ENCODE peak calls at places on chromosomes 16 and 17, in eight cellular contexts. A is body of pancreas; W is GM20000; X is CD4-positive, alpha-beta T cell; L is BE2C; V is foreskin fibroblast; O is GM12865; E is AG10803. U is an unnamed sample.

GRCh38 chr17:57463103-57463885 is 207.0 kb downstream of the MSI2 start:
- DNase-seq in L (no peak), W (peak), X (no peak), V (peak), E (peak), O (peak), A (no peak), U (peak)

GRCh38 chr17:60067871-60068270 is 10.8 kb downstream of the HEATR6 start:
- DNase-seq in W (no peak), A (no peak), O (no peak), E (no peak), X (no peak), L (no peak), V (no peak), U (no peak)

GRCh38 chr17:48542956-48543853 is 1.7 kb downstream of the HOXB2 start:
- DNase-seq in V (peak), O (peak), W (peak), L (no peak), E (no peak), A (no peak), X (peak), U (peak)

GRCh38 chr17:3770471-3770870 is 30.5 kb downstream of the ITGAE start:
- DNase-seq in V (no peak), W (peak), O (peak), E (no peak), A (no peak), L (no peak), X (no peak), U (peak)

GRCh38 chr16:50303605-50304466 is 37.5 kb downstream of the ADCY7 start:
- DNase-seq in A (no peak), V (no peak), E (peak), L (no peak), W (no peak), X (no peak), O (no peak), U (no peak)

GRCh38 chr16:17591655-17592405 is 121.1 kb upstream of the XYLT1 start:
- DNase-seq in X (no peak), E (no peak), V (peak), L (peak), O (no peak), A (no peak), W (no peak), U (peak)

GRCh38 chr17:59435238-59435637 is 103.8 kb downstream of the YPEL2 start:
- DNase-seq in O (peak), X (no peak), E (peak), A (no peak), L (no peak), V (peak), W (no peak), U (no peak)

GRCh38 chr16:14434860-14435259 is 195.2 kb downstream of the PARN start:
- DNase-seq in A (no peak), L (no peak), V (no peak), E (no peak), O (no peak), W (no peak), X (no peak), U (no peak)

GRCh38 chr16:86044241-86044671 is 145.3 kb downstream of the IRF8 start:
- DNase-seq in O (peak), E (peak), X (peak), L (peak), V (peak), W (peak), A (peak), U (peak)

GRCh38 chr17:66073384-66073783 is 118.5 kb downstream of the CEP112 start:
- DNase-seq in O (no peak), A (no peak), W (no peak), E (no peak), V (no peak), X (no peak), L (no peak), U (no peak)

GRCh38 chr16:67419931-67420330 is 3.7 kb upstream of the ZDHHC1 start:
- DNase-seq in V (no peak), O (no peak), L (no peak), X (no peak), E (no peak), A (no peak), W (no peak), U (no peak)

GRCh38 chr16:22302776-22303363 is 5.7 kb downstream of the POLR3E start:
- DNase-seq in X (no peak), O (no peak), E (no peak), A (no peak), L (no peak), W (no peak), V (no peak), U (no peak)

GRCh38 chr17:8073627-8074485 is 13.7 kb downstream of the ALOX12B start:
- DNase-seq in E (peak), X (peak), L (peak), W (peak), A (peak), O (peak), V (peak), U (peak)

GRCh38 chr16:22075776-22076175 is 16.6 kb upstream of the VWA3A start:
- DNase-seq in O (no peak), A (no peak), X (no peak), L (no peak), E (no peak), V (peak), W (no peak), U (no peak)

GRCh38 chr16:82631701-82632685 is 5.2 kb downstream of the CDH13 start:
- DNase-seq in E (peak), V (no peak), L (no peak), A (no peak), W (no peak), O (peak), X (no peak), U (peak)

GRCh38 chr17:67058036-67058435 is 13.7 kb downstream of the CACNG1 start:
- DNase-seq in E (no peak), A (no peak), V (no peak), L (no peak), X (no peak), O (no peak), W (no peak), U (no peak)

GRCh38 chr17:38881600-38882191 is 11.8 kb downstream of the LASP1 start:
- DNase-seq in O (peak), A (peak), V (peak), L (peak), X (no peak), W (no peak), E (peak), U (peak)

GRCh38 chr16:57807968-57808528 is 5.8 kb upstream of the KIFC3 start:
- DNase-seq in L (peak), X (peak), E (peak), V (peak), W (peak), O (peak), A (peak), U (peak)

GRCh38 chr16:30997000-30997886 is 12.2 kb downstream of the HSD3B7 start:
- DNase-seq in A (peak), L (peak), O (peak), X (peak), W (peak), E (peak), V (peak), U (peak)
- TF ChIP-seq CTCF in A (no peak), L (no peak), O (no peak), X (no peak), W (no peak), E (no peak), V (no peak), U (no peak)

GRCh38 chr16:55370762-55371482 is 46.9 kb downstream of the IRX6 start:
- DNase-seq in E (peak), V (peak), X (no peak), W (peak), L (peak), O (no peak), A (peak), U (peak)
- TF ChIP-seq CTCF in E (peak), V (peak), X (no peak), W (peak), L (peak), O (no peak), A (no peak), U (no peak)

DNA sequence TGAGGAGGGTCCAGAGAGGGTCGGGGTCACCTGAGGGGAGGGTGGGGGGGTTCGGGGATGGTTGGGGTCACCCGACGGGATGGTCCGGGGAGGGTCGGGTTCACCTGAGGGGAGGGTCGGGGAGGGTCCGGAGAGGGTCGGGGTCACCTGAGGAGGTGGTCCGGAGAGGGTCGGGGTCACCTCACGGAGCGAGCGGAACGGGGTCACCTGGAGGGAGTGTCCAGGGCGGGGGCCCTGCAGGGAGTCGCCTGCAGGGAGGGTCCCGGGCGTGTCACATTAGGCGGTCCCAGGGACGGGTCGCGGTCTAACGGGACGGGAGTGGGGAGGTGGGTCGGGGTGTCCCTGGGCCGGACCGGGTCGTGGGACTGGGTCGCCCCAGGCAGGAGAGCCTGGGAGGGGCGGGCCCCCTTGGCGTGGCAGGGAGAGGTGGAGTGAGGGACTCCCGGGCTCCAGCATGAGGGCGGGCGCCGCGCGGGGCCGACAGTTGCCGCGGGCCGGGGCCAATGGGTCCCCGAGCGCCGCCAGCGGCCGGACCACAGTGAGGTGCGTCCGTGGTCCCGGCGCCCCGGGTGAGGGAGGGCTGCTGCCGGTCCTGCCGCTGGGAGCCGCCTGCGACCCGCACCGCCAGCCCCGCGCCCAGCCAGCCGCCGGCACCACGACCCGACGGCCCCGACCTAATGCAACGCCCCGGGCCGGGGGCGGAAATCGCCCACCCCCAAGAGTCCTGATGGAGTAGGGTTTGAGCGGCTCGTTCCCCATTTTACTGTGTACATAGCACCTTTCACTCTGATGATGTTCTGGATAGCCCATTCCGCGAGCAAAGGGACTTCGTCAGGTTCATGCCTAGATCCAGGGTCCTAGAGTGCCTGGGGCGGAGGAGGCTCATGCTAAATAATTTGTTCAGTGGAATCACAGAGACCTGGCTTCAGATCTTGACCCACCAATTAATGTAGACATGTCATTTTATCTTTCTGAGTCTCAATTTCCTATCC is 1.2 kb upstream of the ABCA3 start:
- DNase-seq in X (no peak), W (no peak), V (no peak), E (no peak), L (no peak), O (peak), A (peak), U (no peak)
- TF ChIP-seq CTCF in X (no peak), W (no peak), V (no peak), E (no peak), L (no peak), O (no peak), A (no peak), U (no peak)

GRCh38 chr16:65122974-65123845 is 1.3 kb upstream of the CDH11 start:
- DNase-seq in L (peak), A (peak), V (peak), X (no peak), E (peak), O (no peak), W (no peak), U (no peak)

GRCh38 chr16:65122724-65122973 is 786 bp upstream of the CDH11 start:
- DNase-seq in W (no peak), A (no peak), V (no peak), L (no peak), O (no peak), E (no peak), X (no peak), U (no peak)

GRCh38 chr16:65123846-65124513 is 2.1 kb upstream of the CDH11 start:
- DNase-seq in A (no peak), W (no peak), E (no peak), X (no peak), V (no peak), L (no peak), O (peak), U (no peak)

GRCh38 chr16:65120811-65121721 is 797 bp downstream of the CDH11 start:
- DNase-seq in E (no peak), A (no peak), W (no peak), X (no peak), L (peak), O (no peak), V (peak), U (no peak)

GRCh38 chr16:65121870-65122723 is at the start of gene CDH11:
- DNase-seq in X (no peak), W (no peak), L (peak), A (peak), V (peak), E (peak), O (no peak), U (no peak)
- TF ChIP-seq CTCF in X (no peak), W (no peak), L (no peak), A (no peak), V (peak), E (peak), O (no peak), U (no peak)

DNA sequence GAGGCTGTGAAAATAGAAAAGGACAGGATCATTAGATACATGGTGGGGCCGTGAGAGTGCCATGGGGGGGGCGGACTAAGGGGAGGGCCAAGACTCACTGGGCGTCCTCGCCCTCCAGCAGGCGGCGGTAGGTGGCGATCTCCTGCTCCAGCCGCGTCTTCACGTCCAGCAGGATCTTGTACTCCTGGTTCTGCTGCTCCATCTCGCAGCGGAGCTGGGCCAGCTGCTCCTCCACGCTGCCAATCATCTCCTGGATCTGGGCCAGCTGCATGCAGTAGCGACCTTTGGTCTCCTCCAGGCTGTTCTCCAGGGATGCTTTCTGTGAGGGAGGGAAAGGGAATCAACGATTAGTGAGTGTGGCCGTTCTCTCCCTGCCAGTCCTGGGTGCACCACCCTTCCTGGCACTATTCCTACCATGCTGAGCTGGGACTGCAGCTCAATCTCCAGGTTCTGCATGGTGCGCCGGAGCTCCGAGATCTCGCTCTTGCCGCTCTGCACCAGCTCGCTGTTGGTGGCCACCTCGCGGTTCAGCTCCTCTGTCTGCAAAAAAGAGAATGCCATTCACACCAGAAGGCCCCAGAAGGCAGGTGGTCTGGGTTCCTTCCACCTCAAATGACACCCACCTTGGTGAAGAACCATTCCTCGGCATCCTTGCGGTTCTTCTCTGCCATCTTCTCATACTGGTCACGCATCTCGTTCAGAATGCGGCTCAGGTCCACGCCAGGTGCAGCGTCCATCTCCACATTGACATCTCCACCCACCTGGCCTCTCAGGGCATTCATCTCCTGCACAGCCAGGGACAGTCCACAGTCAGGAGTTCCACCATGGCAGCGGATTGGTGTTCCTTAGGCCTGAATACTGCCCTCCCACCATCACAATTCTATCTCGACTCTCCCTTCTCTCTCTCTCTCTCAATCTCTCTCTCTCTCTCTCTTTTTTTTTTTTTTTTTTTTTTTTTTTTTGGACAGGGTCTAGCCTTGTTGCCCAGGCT is 3.3 kb downstream of the KRT14 start:
- DNase-seq in W (no peak), L (peak), O (no peak), V (no peak), E (no peak), X (no peak), A (peak), U (no peak)
- TF ChIP-seq CTCF in W (no peak), L (peak), O (no peak), V (no peak), E (no peak), X (no peak), A (no peak), U (no peak)

GRCh38 chr16:87851601-87852000 is 17.7 kb downstream of the SLC7A5 start:
- DNase-seq in W (no peak), X (no peak), O (no peak), A (no peak), L (no peak), V (no peak), E (no peak), U (no peak)
- TF ChIP-seq CTCF in W (no peak), X (no peak), O (no peak), A (no peak), L (peak), V (no peak), E (no peak), U (no peak)

U was measured in activated CD8-positive, alpha-beta T cell treated with anti-CD3 and anti-CD28 coated beads for 36 hours.